ENCODE peak calls at places on chromosomes 3 and 15, in four cellular contexts. One of them, this sample, is unnamed.

GRCh38 chr15:66901336-66902100 is 163.9 kb upstream of the SMAD3 start:
- DNase-seq in A549: no peak
- DNase-seq in astrocyte: peak; percentile 45
- DNase-seq in endodermal cell: peak; percentile 38
- DNase-seq in this sample: no peak

GRCh38 chr3:191051037-191051436 is 148.0 kb upstream of the OSTN start:
- DNase-seq in A549: no peak
- DNase-seq in astrocyte: peak; percentile 15
- DNase-seq in endodermal cell: no peak
- DNase-seq in this sample: peak; percentile 19

GRCh38 chr3:66498718-66499611 is 1.9 kb downstream of the LRIG1 start:
- DNase-seq in A549: no peak
- DNase-seq in astrocyte: peak; percentile 16
- DNase-seq in endodermal cell: peak; percentile 59
- DNase-seq in this sample: no peak

GRCh38 chr3:70108072-70108471 is 108.5 kb downstream of the SAMMSON start:
- DNase-seq in A549: no peak
- DNase-seq in astrocyte: no peak
- DNase-seq in endodermal cell: peak; percentile 91
- DNase-seq in this sample: no peak

GRCh38 chr3:190514163-190515153 is 573 bp downstream of the IL1RAP start:
- DNase-seq in A549: peak; percentile 18
- DNase-seq in astrocyte: peak; percentile 49
- DNase-seq in endodermal cell: peak; percentile 74
- DNase-seq in this sample: peak; percentile 39

GRCh38 chr15:33654859-33655258 is 313.4 kb upstream of the CHRM5 start:
- DNase-seq in A549: no peak
- DNase-seq in astrocyte: no peak
- DNase-seq in endodermal cell: peak; percentile 53
- DNase-seq in this sample: peak; percentile 10

GRCh38 chr3:101936419-101937331 is 87.4 kb downstream of the NFKBIZ start:
- DNase-seq in A549: no peak
- DNase-seq in astrocyte: peak; percentile 91
- DNase-seq in endodermal cell: no peak
- DNase-seq in this sample: peak; percentile 76

GRCh38 chr15:101447561-101448071 is 41.9 kb downstream of the PCSK6 start:
- DNase-seq in A549: no peak
- DNase-seq in astrocyte: no peak
- DNase-seq in endodermal cell: peak; percentile 28
- DNase-seq in this sample: no peak

GRCh38 chr3:62252614-62253147 is 120.7 kb downstream of the FEZF2 start:
- DNase-seq in A549: no peak
- DNase-seq in astrocyte: peak; percentile 39
- DNase-seq in endodermal cell: no peak
- DNase-seq in this sample: no peak

GRCh38 chr3:39144095-39144747 is 9.2 kb downstream of the CSRNP1 start:
- DNase-seq in A549: no peak
- DNase-seq in astrocyte: no peak
- DNase-seq in endodermal cell: peak; percentile 59
- DNase-seq in this sample: no peak

GRCh38 chr3:148102156-148102555 is 595.5 kb upstream of the AGTR1 start:
- DNase-seq in A549: no peak
- DNase-seq in astrocyte: no peak
- DNase-seq in endodermal cell: no peak
- DNase-seq in this sample: no peak

GRCh38 chr15:98649621-98649995 is 1.3 kb downstream of the IGF1R start:
- DNase-seq in A549: peak; percentile 49
- DNase-seq in astrocyte: no peak
- DNase-seq in endodermal cell: peak; percentile 58
- DNase-seq in this sample: no peak

GRCh38 chr3:120641696-120642246 is 40.3 kb downstream of the HGD start:
- DNase-seq in A549: no peak
- DNase-seq in astrocyte: no peak
- DNase-seq in endodermal cell: no peak
- DNase-seq in this sample: no peak

GRCh38 chr15:77541421-77542181 is 91.1 kb downstream of the LINGO1 start:
- DNase-seq in A549: no peak
- DNase-seq in astrocyte: no peak
- DNase-seq in endodermal cell: peak; percentile 69
- DNase-seq in this sample: no peak

GRCh38 chr3:172339892-172340291 is 108.4 kb downstream of the GHSR start:
- DNase-seq in A549: no peak
- DNase-seq in astrocyte: no peak
- DNase-seq in endodermal cell: no peak
- DNase-seq in this sample: no peak

GRCh38 chr3:193452338-193452737 is 73.8 kb upstream of the ATP13A5 start:
- DNase-seq in A549: no peak
- DNase-seq in astrocyte: no peak
- DNase-seq in endodermal cell: no peak
- DNase-seq in this sample: peak; percentile 5

GRCh38 chr15:83955806-83956265 is 279.7 kb upstream of the GOLGA6L4 start:
- DNase-seq in A549: no peak
- DNase-seq in astrocyte: no peak
- DNase-seq in endodermal cell: no peak
- DNase-seq in this sample: no peak

GRCh38 chr3:170679190-170679589 is 93.3 kb upstream of the SLC7A14 start:
- DNase-seq in A549: no peak
- DNase-seq in astrocyte: no peak
- DNase-seq in endodermal cell: no peak
- DNase-seq in this sample: no peak

GRCh38 chr3:42099020-42099765 is 8.0 kb downstream of the TRAK1 start:
- DNase-seq in A549: no peak
- DNase-seq in astrocyte: no peak
- DNase-seq in endodermal cell: no peak
- DNase-seq in this sample: no peak

GRCh38 chr3:138186803-138187295 is 252 bp upstream of the ARMC8 start:
- DNase-seq in A549: peak; percentile 91
- DNase-seq in astrocyte: peak; percentile 61
- DNase-seq in endodermal cell: peak; percentile 94
- DNase-seq in this sample: peak; percentile 98

GRCh38 chr15:67145307-67145610 is 79.9 kb downstream of the SMAD3 start:
- DNase-seq in A549: no peak
- DNase-seq in astrocyte: no peak
- DNase-seq in endodermal cell: no peak
- DNase-seq in this sample: no peak

GRCh38 chr3:134242649-134243637 is 7.7 kb downstream of the RYK start:
- DNase-seq in A549: no peak
- DNase-seq in astrocyte: peak; percentile 89
- DNase-seq in endodermal cell: no peak
- DNase-seq in this sample: peak; percentile 78

GRCh38 chr3:196150481-196150880 is 60.7 kb downstream of the ZDHHC19 start:
- DNase-seq in A549: no peak
- DNase-seq in astrocyte: no peak
- DNase-seq in endodermal cell: no peak
- DNase-seq in this sample: no peak

GRCh38 chr15:42736178-42736792 is 643 bp downstream of the CDAN1 start:
- DNase-seq in A549: peak; percentile 8
- DNase-seq in astrocyte: no peak
- DNase-seq in endodermal cell: peak; percentile 73
- DNase-seq in this sample: peak; percentile 42

GRCh38 chr3:177333535-177334495 is 136.5 kb upstream of the TBL1XR1 start:
- DNase-seq in A549: no peak
- DNase-seq in astrocyte: no peak
- DNase-seq in endodermal cell: no peak
- DNase-seq in this sample: no peak

GRCh38 chr15:67678948-67679347 is 136.4 kb downstream of the MAP2K5 start:
- DNase-seq in A549: no peak
- DNase-seq in astrocyte: no peak
- DNase-seq in endodermal cell: no peak
- DNase-seq in this sample: no peak

GRCh38 chr3:172305552-172305951 is 142.7 kb downstream of the GHSR start:
- DNase-seq in A549: peak; percentile 13
- DNase-seq in astrocyte: peak; percentile 76
- DNase-seq in endodermal cell: no peak
- DNase-seq in this sample: peak; percentile 43

GRCh38 chr3:63970596-63971468 is 52.5 kb downstream of the PSMD6 start:
- DNase-seq in A549: no peak
- DNase-seq in astrocyte: peak; percentile 16
- DNase-seq in endodermal cell: peak; percentile 78
- DNase-seq in this sample: no peak

GRCh38 chr15:90864507-90864906 is 3.9 kb upstream of the FURIN start:
- DNase-seq in A549: no peak
- DNase-seq in astrocyte: no peak
- DNase-seq in endodermal cell: peak; percentile 71
- DNase-seq in this sample: no peak
- TF ChIP-seq CTCF in A549: no peak
- TF ChIP-seq CTCF in astrocyte: no peak
- TF ChIP-seq CTCF in endodermal cell: peak; percentile 23
- TF ChIP-seq CTCF in this sample: no peak

DNA sequence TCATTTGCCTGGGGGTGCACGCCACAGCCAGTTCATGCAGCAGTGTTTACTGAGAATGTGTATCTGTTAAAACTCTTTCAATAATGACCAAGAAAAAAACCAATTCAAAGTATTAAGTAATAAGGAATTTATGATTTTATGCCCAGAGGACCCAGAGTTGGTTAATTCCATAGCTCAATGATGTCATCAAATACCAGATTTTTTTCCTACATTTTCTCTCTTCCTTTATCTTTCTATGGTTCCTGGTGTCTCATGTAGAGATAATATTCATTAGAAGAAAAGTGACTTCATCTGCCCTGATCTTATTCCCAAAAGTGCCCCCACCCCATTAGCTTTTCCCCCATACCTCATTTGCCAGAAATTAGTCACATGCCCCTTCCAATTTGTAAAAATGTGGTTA is 44.6 kb upstream of the LMCD1 start:
- DNase-seq in A549: no peak
- DNase-seq in astrocyte: peak; percentile 69
- DNase-seq in endodermal cell: no peak
- DNase-seq in this sample: no peak
- H3K27ac ChIP-seq in A549: peak overlapping the region; percentile 83
- H3K27ac ChIP-seq in astrocyte: peak overlapping the region; percentile 94
- H3K27ac ChIP-seq in endodermal cell: no peak overlapping the region
- H3K27ac ChIP-seq in this sample: no peak overlapping the region

GRCh38 chr3:127860223-127860622 is 37.9 kb upstream of the MGLL start:
- DNase-seq in A549: no peak
- DNase-seq in astrocyte: no peak
- DNase-seq in endodermal cell: peak; percentile 64
- DNase-seq in this sample: no peak

GRCh38 chr3:127867412-127867811 is 45.1 kb upstream of the MGLL start:
- DNase-seq in A549: no peak
- DNase-seq in astrocyte: no peak
- DNase-seq in endodermal cell: no peak
- DNase-seq in this sample: no peak

GRCh38 chr3:127867986-127868385 is 45.7 kb upstream of the MGLL start:
- DNase-seq in A549: no peak
- DNase-seq in astrocyte: peak; percentile 54
- DNase-seq in endodermal cell: no peak
- DNase-seq in this sample: no peak

DNA sequence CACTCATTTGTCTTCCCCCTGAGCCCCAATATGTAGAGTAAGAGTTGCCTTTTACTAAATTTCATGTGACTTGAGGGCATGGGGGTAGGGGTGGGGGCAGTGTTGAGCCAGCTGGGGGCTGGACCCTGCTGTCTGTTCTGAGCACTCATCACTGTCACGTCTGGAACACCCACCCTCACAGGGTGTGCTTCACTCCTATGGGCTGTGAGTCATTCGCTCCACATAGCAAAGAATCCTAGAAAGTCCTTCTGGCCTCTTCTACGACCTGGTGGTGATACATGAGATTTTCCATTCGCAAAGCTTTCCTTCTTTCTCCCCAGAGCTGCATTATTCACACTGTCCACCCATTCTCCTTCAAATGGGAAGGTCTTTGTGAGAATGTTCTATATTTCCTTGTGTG is 43.6 kb upstream of the MGLL start:
- DNase-seq in A549: no peak
- DNase-seq in astrocyte: peak; percentile 61
- DNase-seq in endodermal cell: no peak
- DNase-seq in this sample: peak; percentile 25
- TF ChIP-seq CTCF in A549: no peak
- TF ChIP-seq CTCF in astrocyte: peak; percentile 8
- TF ChIP-seq CTCF in endodermal cell: peak; percentile 34
- TF ChIP-seq CTCF in this sample: no peak

GRCh38 chr3:30954431-30954830 is 60.0 kb upstream of the GADL1 start:
- DNase-seq in A549: no peak
- DNase-seq in astrocyte: no peak
- DNase-seq in endodermal cell: no peak
- DNase-seq in this sample: no peak
- H3K27ac ChIP-seq in A549: no peak overlapping the region
- H3K27ac ChIP-seq in astrocyte: no peak overlapping the region
- H3K27ac ChIP-seq in endodermal cell: no peak overlapping the region
- H3K27ac ChIP-seq in this sample: no peak overlapping the region

GRCh38 chr15:44286814-44287555 is 1.5 kb upstream of the GOLM2 start:
- DNase-seq in A549: peak; percentile 31
- DNase-seq in astrocyte: no peak
- DNase-seq in endodermal cell: peak; percentile 42
- DNase-seq in this sample: peak; percentile 10
- TF ChIP-seq CTCF in A549: no peak
- TF ChIP-seq CTCF in astrocyte: no peak
- TF ChIP-seq CTCF in endodermal cell: peak; percentile 44
- TF ChIP-seq CTCF in this sample: no peak

DNA sequence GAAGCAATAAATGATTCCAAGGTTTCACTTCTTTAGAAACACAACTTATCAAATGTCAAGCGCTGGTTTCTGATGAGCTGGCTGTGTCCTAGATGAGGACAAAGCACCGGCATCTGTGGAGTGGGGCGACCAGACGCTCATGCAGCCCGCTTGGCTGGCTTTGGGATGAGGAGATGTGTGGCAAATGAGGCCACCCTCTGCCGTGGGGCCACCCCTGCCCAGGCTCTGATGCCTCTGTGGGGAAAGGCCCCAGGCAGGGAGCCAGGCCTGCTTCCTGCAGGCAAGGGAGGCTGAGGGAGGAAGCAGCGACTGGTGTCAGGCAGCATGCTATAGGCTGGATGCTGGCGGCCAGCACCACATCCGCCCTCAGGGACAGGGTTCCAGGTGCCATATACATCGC is 102.9 kb downstream of the HERC2 start:
- DNase-seq in A549: no peak
- DNase-seq in astrocyte: no peak
- DNase-seq in endodermal cell: no peak
- DNase-seq in this sample: no peak
- H3K27ac ChIP-seq in A549: no peak overlapping the region
- H3K27ac ChIP-seq in astrocyte: no peak overlapping the region
- H3K27ac ChIP-seq in endodermal cell: peak overlapping the region; percentile 34
- H3K27ac ChIP-seq in this sample: peak overlapping the region; percentile 5

This sample was measured in RWPE1.